ENCODE peak calls at places on chromosomes 13 and 19, in seven cellular contexts. P, G, Z, Q, R, D and V are unnamed samples.
A peak's percentile ranks its signal among the peaks of the same experiment; 100 is the strongest.

GRCh38 chr19:35053667-35054293 is 12.3 kb downstream of the HPN start:
- DNase-seq in Q (no peak), D (no peak), Z (no peak), G (no peak), R (no peak), P (no peak), V (no peak)

GRCh38 chr19:34220472-34221063 is 33.8 kb upstream of the GARRE1 start:
- DNase-seq in Q (no peak), D (peak; percentile 88), G (peak; percentile 67), Z (peak; percentile 65), P (peak; percentile 67), R (peak; percentile 86), V (peak; percentile 72)

GRCh38 chr13:94431987-94432386 is 47.5 kb downstream of the DCT start:
- DNase-seq in G (no peak), R (no peak), P (no peak), Q (no peak), Z (no peak), D (no peak), V (no peak)

GRCh38 chr13:41386206-41386605 is 71.1 kb upstream of the RGCC start:
- DNase-seq in Q (no peak), G (no peak), P (no peak), R (no peak), D (no peak), Z (no peak), V (no peak)

GRCh38 chr13:33032037-33032625 is 15.9 kb downstream of the KL start:
- DNase-seq in D (no peak), G (no peak), P (no peak), Q (no peak), R (no peak), Z (no peak), V (no peak)

GRCh38 chr13:44051923-44052322 is 172.2 kb downstream of the LACC1 start:
- DNase-seq in G (no peak), D (peak; percentile 59), Z (no peak), R (no peak), Q (no peak), P (no peak), V (no peak)

GRCh38 chr19:30074741-30075460 is 132.9 kb downstream of the URI1 start:
- DNase-seq in Z (no peak), P (no peak), R (no peak), D (no peak), G (no peak), Q (no peak), V (no peak)

GRCh38 chr19:46902402-46902766 is 41.6 kb downstream of the ARHGAP35 start:
- DNase-seq in G (no peak), D (no peak), Q (no peak), P (no peak), Z (no peak), R (no peak), V (peak; percentile 33)

DNA sequence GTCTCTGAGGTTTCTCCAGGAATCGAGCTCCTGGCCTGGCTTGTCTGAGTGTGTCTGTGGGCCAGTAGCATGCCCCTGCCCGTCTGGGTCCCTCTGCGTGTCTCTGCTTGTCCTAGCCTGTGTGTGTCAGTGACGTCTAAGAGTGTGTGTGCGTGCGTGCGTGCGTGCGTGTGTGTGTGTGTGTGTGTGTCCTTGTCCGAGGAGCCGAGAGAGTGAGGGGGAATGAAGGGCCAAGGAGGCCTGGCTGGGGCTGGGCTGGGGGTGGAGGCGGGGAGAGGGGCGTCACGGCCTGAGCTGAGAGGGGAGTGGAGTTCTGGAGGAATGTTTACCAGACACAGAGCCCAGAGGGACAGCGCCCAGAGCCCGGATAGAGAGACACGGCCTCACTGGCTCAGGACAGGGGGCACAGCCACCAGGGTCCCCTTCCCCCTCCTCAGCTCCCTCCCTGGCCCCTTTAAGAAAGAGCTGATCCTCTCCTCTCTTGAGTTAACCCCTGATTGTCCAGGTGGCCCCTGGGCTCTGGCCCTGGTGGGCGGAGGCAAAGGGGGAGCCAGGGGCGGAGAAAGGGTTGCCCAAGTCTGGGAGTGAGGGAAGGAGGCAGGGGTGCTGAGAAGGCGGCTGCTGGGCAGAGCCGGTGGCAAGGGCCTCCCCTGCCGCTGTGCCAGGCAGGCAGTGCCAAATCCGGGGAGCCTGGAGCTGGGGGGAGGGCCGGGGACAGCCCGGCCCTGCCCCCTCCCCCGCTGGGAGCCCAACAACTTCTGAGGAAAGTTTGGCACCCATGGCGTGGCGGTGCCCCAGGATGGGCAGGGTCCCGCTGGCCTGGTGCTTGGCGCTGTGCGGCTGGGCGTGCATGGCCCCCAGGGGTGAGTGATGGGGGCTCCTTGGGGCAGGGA is at the start of gene AXL:
- DNase-seq in P (peak; percentile 25), Z (peak; percentile 64), R (peak; percentile 84), Q (peak; percentile 89), D (peak; percentile 90), G (peak; percentile 48), V (peak; percentile 39)
- TF ChIP-seq EP300 in P (no peak), Z (no peak), R (peak; percentile 89), Q (no peak), D (peak; percentile 20), G (no peak), V (no peak)

GRCh38 chr19:49787746-49788145 is 20.9 kb downstream of the AP2A1 start:
- DNase-seq in D (no peak), Q (no peak), P (no peak), G (no peak), Z (no peak), R (no peak), V (no peak)
- H3K4me3 ChIP-seq in D (no peak overlapping the region), Q (no peak overlapping the region), P (no peak overlapping the region), G (no peak overlapping the region), Z (no peak overlapping the region), R (no peak overlapping the region), V (no peak overlapping the region)

DNA sequence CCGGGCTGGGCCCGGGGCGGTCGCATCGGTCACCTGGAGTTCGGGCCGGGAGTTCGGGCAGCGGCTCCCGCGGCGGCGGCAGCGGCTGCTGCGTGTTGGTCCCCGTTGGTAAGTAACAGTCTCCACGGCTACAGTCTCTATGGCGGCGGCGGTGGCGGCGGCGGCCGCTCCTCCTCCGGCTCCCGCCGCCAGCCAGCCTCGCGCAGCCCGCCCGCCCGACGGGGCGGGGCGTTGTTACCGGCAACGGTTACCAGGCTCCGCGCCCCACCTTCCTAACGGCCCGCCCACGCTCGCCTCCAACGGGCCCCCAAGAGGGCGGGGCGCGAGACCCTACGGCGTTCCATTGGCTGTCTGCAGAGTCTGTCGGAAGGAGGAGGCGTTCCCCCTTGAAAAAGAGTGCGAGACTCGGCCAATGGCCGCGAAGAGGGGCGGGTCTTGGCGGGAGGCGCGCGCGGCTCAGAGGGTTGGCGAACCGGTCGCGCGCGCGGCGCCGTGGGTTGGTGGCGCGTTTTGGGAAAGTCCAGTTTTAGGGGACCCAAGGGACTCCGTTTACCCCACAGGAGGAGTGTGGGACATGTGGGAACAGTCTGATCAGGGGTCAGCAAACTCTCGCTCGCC is at the start of gene RFX2:
- DNase-seq in Z (peak; percentile 99), P (peak; percentile 96), D (peak; percentile 97), G (peak; percentile 97), Q (peak; percentile 100), R (peak; percentile 95), V (peak; percentile 99)
- TF ChIP-seq EP300 in Z (no peak), P (no peak), D (no peak), G (no peak), Q (no peak), R (peak; percentile 79), V (no peak)

DNA sequence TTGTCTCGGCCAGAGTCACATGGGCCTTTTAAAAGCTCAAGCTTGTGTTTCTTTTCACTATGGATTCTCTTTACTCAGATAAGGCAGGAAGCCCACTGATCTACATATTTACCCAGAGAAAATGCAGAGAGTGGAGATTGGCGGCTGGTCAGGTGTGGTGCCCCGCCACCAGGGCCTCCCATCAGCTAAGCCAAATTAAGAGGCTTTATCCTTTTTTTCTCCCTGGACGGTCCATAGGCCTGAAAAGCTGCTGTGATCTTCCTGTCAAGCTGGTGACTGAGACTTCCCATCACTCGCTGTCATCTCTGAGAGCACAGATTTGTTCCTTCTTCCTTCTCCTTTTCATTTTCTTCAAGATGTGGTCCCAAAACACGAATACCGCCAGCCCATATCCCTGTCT is 1.9 kb downstream of the SAFB start:
- DNase-seq in Q (no peak), D (no peak), G (no peak), P (no peak), Z (no peak), R (no peak), V (no peak)
- H3K4me3 ChIP-seq in Q (no peak overlapping the region), D (peak overlapping the region; percentile 93), G (peak overlapping the region; percentile 82), P (peak overlapping the region; percentile 99), Z (peak overlapping the region; percentile 87), R (peak overlapping the region; percentile 81), V (peak overlapping the region; percentile 98)